ENCODE peak calls at places on chromosomes 7 and 10, in eight cellular contexts. One of them, this sample, is unnamed.

GRCh38 chr7:91165846-91166230 is 98.4 kb upstream of the FZD1 start:
- DNase-seq in NCI-H1417: no peak
- DNase-seq in COR-L47: no peak
- DNase-seq in activated CD8-positive, alpha-beta memory T cell treated with anti-CD3 and anti-CD28 coated beads for 48 hours: no peak
- DNase-seq in stimulated activated CD8-positive, alpha-beta memory T cell treated with anti-CD3 and anti-CD28 coated beads, Interleukin-15, amount 100 ng/mL, for 1 hour: no peak
- DNase-seq in HepG2: no peak
- DNase-seq in RPMI8226: no peak
- DNase-seq in activated T-helper 9 cell treated with anti-CD3 and anti-CD28 coated beads, Interleukin-2, amount 50 U/mL, for 16 hours: no peak
- DNase-seq in this sample: no peak

GRCh38 chr7:17274551-17275245 is 23.8 kb upstream of the AHR start:
- DNase-seq in NCI-H1417: no peak
- DNase-seq in COR-L47: no peak
- DNase-seq in activated CD8-positive, alpha-beta memory T cell treated with anti-CD3 and anti-CD28 coated beads for 48 hours: no peak
- DNase-seq in stimulated activated CD8-positive, alpha-beta memory T cell treated with anti-CD3 and anti-CD28 coated beads, Interleukin-15, amount 100 ng/mL, for 1 hour: no peak
- DNase-seq in HepG2: no peak
- DNase-seq in RPMI8226: no peak
- DNase-seq in activated T-helper 9 cell treated with anti-CD3 and anti-CD28 coated beads, Interleukin-2, amount 50 U/mL, for 16 hours: no peak
- DNase-seq in this sample: no peak

GRCh38 chr10:121926157-121926556 is 1.7 kb downstream of the ATE1 start:
- DNase-seq in NCI-H1417: no peak
- DNase-seq in COR-L47: no peak
- DNase-seq in activated CD8-positive, alpha-beta memory T cell treated with anti-CD3 and anti-CD28 coated beads for 48 hours: no peak
- DNase-seq in stimulated activated CD8-positive, alpha-beta memory T cell treated with anti-CD3 and anti-CD28 coated beads, Interleukin-15, amount 100 ng/mL, for 1 hour: no peak
- DNase-seq in HepG2: no peak
- DNase-seq in RPMI8226: no peak
- DNase-seq in activated T-helper 9 cell treated with anti-CD3 and anti-CD28 coated beads, Interleukin-2, amount 50 U/mL, for 16 hours: no peak
- DNase-seq in this sample: no peak

GRCh38 chr7:25288536-25289283 is 60.4 kb upstream of the NPVF start:
- DNase-seq in NCI-H1417: no peak
- DNase-seq in COR-L47: no peak
- DNase-seq in activated CD8-positive, alpha-beta memory T cell treated with anti-CD3 and anti-CD28 coated beads for 48 hours: no peak
- DNase-seq in stimulated activated CD8-positive, alpha-beta memory T cell treated with anti-CD3 and anti-CD28 coated beads, Interleukin-15, amount 100 ng/mL, for 1 hour: no peak
- DNase-seq in HepG2: no peak
- DNase-seq in RPMI8226: no peak
- DNase-seq in activated T-helper 9 cell treated with anti-CD3 and anti-CD28 coated beads, Interleukin-2, amount 50 U/mL, for 16 hours: no peak
- DNase-seq in this sample: no peak

GRCh38 chr10:120465138-120465537 is 8.1 kb downstream of the PLPP4 start:
- DNase-seq in NCI-H1417: no peak
- DNase-seq in COR-L47: no peak
- DNase-seq in activated CD8-positive, alpha-beta memory T cell treated with anti-CD3 and anti-CD28 coated beads for 48 hours: no peak
- DNase-seq in stimulated activated CD8-positive, alpha-beta memory T cell treated with anti-CD3 and anti-CD28 coated beads, Interleukin-15, amount 100 ng/mL, for 1 hour: no peak
- DNase-seq in HepG2: no peak
- DNase-seq in RPMI8226: no peak
- DNase-seq in activated T-helper 9 cell treated with anti-CD3 and anti-CD28 coated beads, Interleukin-2, amount 50 U/mL, for 16 hours: no peak
- DNase-seq in this sample: no peak

GRCh38 chr7:2019693-2020511 is 212.8 kb downstream of the MAD1L1 start:
- DNase-seq in NCI-H1417: no peak
- DNase-seq in COR-L47: no peak
- DNase-seq in activated CD8-positive, alpha-beta memory T cell treated with anti-CD3 and anti-CD28 coated beads for 48 hours: no peak
- DNase-seq in stimulated activated CD8-positive, alpha-beta memory T cell treated with anti-CD3 and anti-CD28 coated beads, Interleukin-15, amount 100 ng/mL, for 1 hour: no peak
- DNase-seq in HepG2: no peak
- DNase-seq in RPMI8226: no peak
- DNase-seq in activated T-helper 9 cell treated with anti-CD3 and anti-CD28 coated beads, Interleukin-2, amount 50 U/mL, for 16 hours: no peak
- DNase-seq in this sample: no peak

GRCh38 chr10:50416181-50416824 is 165.0 kb upstream of the ASAH2 start:
- DNase-seq in NCI-H1417: no peak
- DNase-seq in COR-L47: no peak
- DNase-seq in activated CD8-positive, alpha-beta memory T cell treated with anti-CD3 and anti-CD28 coated beads for 48 hours: no peak
- DNase-seq in stimulated activated CD8-positive, alpha-beta memory T cell treated with anti-CD3 and anti-CD28 coated beads, Interleukin-15, amount 100 ng/mL, for 1 hour: no peak
- DNase-seq in HepG2: no peak
- DNase-seq in RPMI8226: no peak
- DNase-seq in activated T-helper 9 cell treated with anti-CD3 and anti-CD28 coated beads, Interleukin-2, amount 50 U/mL, for 16 hours: no peak
- DNase-seq in this sample: no peak

GRCh38 chr10:101687088-101687487 is 7.9 kb downstream of the FBXW4 start:
- DNase-seq in NCI-H1417: no peak
- DNase-seq in COR-L47: no peak
- DNase-seq in activated CD8-positive, alpha-beta memory T cell treated with anti-CD3 and anti-CD28 coated beads for 48 hours: no peak
- DNase-seq in stimulated activated CD8-positive, alpha-beta memory T cell treated with anti-CD3 and anti-CD28 coated beads, Interleukin-15, amount 100 ng/mL, for 1 hour: no peak
- DNase-seq in HepG2: no peak
- DNase-seq in RPMI8226: no peak
- DNase-seq in activated T-helper 9 cell treated with anti-CD3 and anti-CD28 coated beads, Interleukin-2, amount 50 U/mL, for 16 hours: no peak
- DNase-seq in this sample: no peak

GRCh38 chr7:17234398-17235021 is 63.9 kb upstream of the AHR start:
- DNase-seq in NCI-H1417: no peak
- DNase-seq in COR-L47: no peak
- DNase-seq in activated CD8-positive, alpha-beta memory T cell treated with anti-CD3 and anti-CD28 coated beads for 48 hours: peak
- DNase-seq in stimulated activated CD8-positive, alpha-beta memory T cell treated with anti-CD3 and anti-CD28 coated beads, Interleukin-15, amount 100 ng/mL, for 1 hour: peak
- DNase-seq in HepG2: peak
- DNase-seq in RPMI8226: peak
- DNase-seq in activated T-helper 9 cell treated with anti-CD3 and anti-CD28 coated beads, Interleukin-2, amount 50 U/mL, for 16 hours: peak
- DNase-seq in this sample: peak

GRCh38 chr10:44253769-44254462 is 131.0 kb downstream of the CXCL12 start:
- DNase-seq in NCI-H1417: no peak
- DNase-seq in COR-L47: no peak
- DNase-seq in activated CD8-positive, alpha-beta memory T cell treated with anti-CD3 and anti-CD28 coated beads for 48 hours: no peak
- DNase-seq in stimulated activated CD8-positive, alpha-beta memory T cell treated with anti-CD3 and anti-CD28 coated beads, Interleukin-15, amount 100 ng/mL, for 1 hour: no peak
- DNase-seq in HepG2: peak
- DNase-seq in RPMI8226: no peak
- DNase-seq in activated T-helper 9 cell treated with anti-CD3 and anti-CD28 coated beads, Interleukin-2, amount 50 U/mL, for 16 hours: no peak
- DNase-seq in this sample: peak

GRCh38 chr10:22246680-22247391 is 29.0 kb upstream of the EBLN1 start:
- DNase-seq in NCI-H1417: no peak
- DNase-seq in COR-L47: no peak
- DNase-seq in activated CD8-positive, alpha-beta memory T cell treated with anti-CD3 and anti-CD28 coated beads for 48 hours: no peak
- DNase-seq in stimulated activated CD8-positive, alpha-beta memory T cell treated with anti-CD3 and anti-CD28 coated beads, Interleukin-15, amount 100 ng/mL, for 1 hour: no peak
- DNase-seq in HepG2: peak
- DNase-seq in RPMI8226: no peak
- DNase-seq in activated T-helper 9 cell treated with anti-CD3 and anti-CD28 coated beads, Interleukin-2, amount 50 U/mL, for 16 hours: peak
- DNase-seq in this sample: no peak

GRCh38 chr10:121823993-121824463 is 103.8 kb downstream of the ATE1 start:
- DNase-seq in NCI-H1417: peak
- DNase-seq in COR-L47: peak
- DNase-seq in activated CD8-positive, alpha-beta memory T cell treated with anti-CD3 and anti-CD28 coated beads for 48 hours: no peak
- DNase-seq in stimulated activated CD8-positive, alpha-beta memory T cell treated with anti-CD3 and anti-CD28 coated beads, Interleukin-15, amount 100 ng/mL, for 1 hour: no peak
- DNase-seq in HepG2: peak
- DNase-seq in RPMI8226: peak
- DNase-seq in activated T-helper 9 cell treated with anti-CD3 and anti-CD28 coated beads, Interleukin-2, amount 50 U/mL, for 16 hours: no peak
- DNase-seq in this sample: no peak

GRCh38 chr10:777913-778479 is 88.5 kb upstream of the DIP2C start:
- DNase-seq in NCI-H1417: no peak
- DNase-seq in COR-L47: no peak
- DNase-seq in activated CD8-positive, alpha-beta memory T cell treated with anti-CD3 and anti-CD28 coated beads for 48 hours: no peak
- DNase-seq in stimulated activated CD8-positive, alpha-beta memory T cell treated with anti-CD3 and anti-CD28 coated beads, Interleukin-15, amount 100 ng/mL, for 1 hour: no peak
- DNase-seq in HepG2: no peak
- DNase-seq in RPMI8226: peak
- DNase-seq in activated T-helper 9 cell treated with anti-CD3 and anti-CD28 coated beads, Interleukin-2, amount 50 U/mL, for 16 hours: no peak
- DNase-seq in this sample: no peak

GRCh38 chr7:116797611-116798010 is 64.8 kb upstream of the CAPZA2 start:
- DNase-seq in NCI-H1417: no peak
- DNase-seq in COR-L47: no peak
- DNase-seq in activated CD8-positive, alpha-beta memory T cell treated with anti-CD3 and anti-CD28 coated beads for 48 hours: no peak
- DNase-seq in stimulated activated CD8-positive, alpha-beta memory T cell treated with anti-CD3 and anti-CD28 coated beads, Interleukin-15, amount 100 ng/mL, for 1 hour: no peak
- DNase-seq in HepG2: no peak
- DNase-seq in RPMI8226: no peak
- DNase-seq in activated T-helper 9 cell treated with anti-CD3 and anti-CD28 coated beads, Interleukin-2, amount 50 U/mL, for 16 hours: no peak
- DNase-seq in this sample: no peak

GRCh38 chr7:99833289-99833877 is 5.6 kb downstream of the CYP3A43 start:
- DNase-seq in NCI-H1417: no peak
- DNase-seq in COR-L47: no peak
- DNase-seq in activated CD8-positive, alpha-beta memory T cell treated with anti-CD3 and anti-CD28 coated beads for 48 hours: no peak
- DNase-seq in stimulated activated CD8-positive, alpha-beta memory T cell treated with anti-CD3 and anti-CD28 coated beads, Interleukin-15, amount 100 ng/mL, for 1 hour: no peak
- DNase-seq in HepG2: no peak
- DNase-seq in RPMI8226: no peak
- DNase-seq in activated T-helper 9 cell treated with anti-CD3 and anti-CD28 coated beads, Interleukin-2, amount 50 U/mL, for 16 hours: no peak
- DNase-seq in this sample: no peak

GRCh38 chr10:74432841-74433594 is 282.0 kb downstream of the ADK start:
- DNase-seq in NCI-H1417: peak
- DNase-seq in COR-L47: no peak
- DNase-seq in activated CD8-positive, alpha-beta memory T cell treated with anti-CD3 and anti-CD28 coated beads for 48 hours: no peak
- DNase-seq in stimulated activated CD8-positive, alpha-beta memory T cell treated with anti-CD3 and anti-CD28 coated beads, Interleukin-15, amount 100 ng/mL, for 1 hour: no peak
- DNase-seq in HepG2: no peak
- DNase-seq in RPMI8226: no peak
- DNase-seq in activated T-helper 9 cell treated with anti-CD3 and anti-CD28 coated beads, Interleukin-2, amount 50 U/mL, for 16 hours: no peak
- DNase-seq in this sample: no peak

GRCh38 chr10:103917326-103918052 is 495 bp downstream of the STN1 start:
- DNase-seq in NCI-H1417: no peak
- DNase-seq in COR-L47: no peak
- DNase-seq in activated CD8-positive, alpha-beta memory T cell treated with anti-CD3 and anti-CD28 coated beads for 48 hours: no peak
- DNase-seq in stimulated activated CD8-positive, alpha-beta memory T cell treated with anti-CD3 and anti-CD28 coated beads, Interleukin-15, amount 100 ng/mL, for 1 hour: no peak
- DNase-seq in HepG2: peak
- DNase-seq in RPMI8226: peak
- DNase-seq in activated T-helper 9 cell treated with anti-CD3 and anti-CD28 coated beads, Interleukin-2, amount 50 U/mL, for 16 hours: no peak
- DNase-seq in this sample: peak

GRCh38 chr7:3092468-3092867 is 48.8 kb upstream of the CARD11 start:
- DNase-seq in NCI-H1417: no peak
- DNase-seq in COR-L47: no peak
- DNase-seq in activated CD8-positive, alpha-beta memory T cell treated with anti-CD3 and anti-CD28 coated beads for 48 hours: peak
- DNase-seq in stimulated activated CD8-positive, alpha-beta memory T cell treated with anti-CD3 and anti-CD28 coated beads, Interleukin-15, amount 100 ng/mL, for 1 hour: peak
- DNase-seq in HepG2: no peak
- DNase-seq in RPMI8226: peak
- DNase-seq in activated T-helper 9 cell treated with anti-CD3 and anti-CD28 coated beads, Interleukin-2, amount 50 U/mL, for 16 hours: peak
- DNase-seq in this sample: no peak

GRCh38 chr7:108442039-108442568 is 14.1 kb downstream of the NRCAM start:
- DNase-seq in NCI-H1417: peak
- DNase-seq in COR-L47: peak
- DNase-seq in activated CD8-positive, alpha-beta memory T cell treated with anti-CD3 and anti-CD28 coated beads for 48 hours: peak
- DNase-seq in stimulated activated CD8-positive, alpha-beta memory T cell treated with anti-CD3 and anti-CD28 coated beads, Interleukin-15, amount 100 ng/mL, for 1 hour: no peak
- DNase-seq in HepG2: no peak
- DNase-seq in RPMI8226: peak
- DNase-seq in activated T-helper 9 cell treated with anti-CD3 and anti-CD28 coated beads, Interleukin-2, amount 50 U/mL, for 16 hours: no peak
- DNase-seq in this sample: no peak

GRCh38 chr10:85642421-85643170 is 724.0 kb downstream of the GRID1 start:
- DNase-seq in NCI-H1417: no peak
- DNase-seq in COR-L47: no peak
- DNase-seq in activated CD8-positive, alpha-beta memory T cell treated with anti-CD3 and anti-CD28 coated beads for 48 hours: no peak
- DNase-seq in stimulated activated CD8-positive, alpha-beta memory T cell treated with anti-CD3 and anti-CD28 coated beads, Interleukin-15, amount 100 ng/mL, for 1 hour: no peak
- DNase-seq in HepG2: peak
- DNase-seq in RPMI8226: no peak
- DNase-seq in activated T-helper 9 cell treated with anti-CD3 and anti-CD28 coated beads, Interleukin-2, amount 50 U/mL, for 16 hours: no peak
- DNase-seq in this sample: no peak

GRCh38 chr10:83835948-83836641 is 303.2 kb upstream of the GHITM start:
- DNase-seq in NCI-H1417: no peak
- DNase-seq in COR-L47: no peak
- DNase-seq in activated CD8-positive, alpha-beta memory T cell treated with anti-CD3 and anti-CD28 coated beads for 48 hours: no peak
- DNase-seq in stimulated activated CD8-positive, alpha-beta memory T cell treated with anti-CD3 and anti-CD28 coated beads, Interleukin-15, amount 100 ng/mL, for 1 hour: no peak
- DNase-seq in HepG2: no peak
- DNase-seq in RPMI8226: no peak
- DNase-seq in activated T-helper 9 cell treated with anti-CD3 and anti-CD28 coated beads, Interleukin-2, amount 50 U/mL, for 16 hours: no peak
- DNase-seq in this sample: no peak

This sample was measured in breast epithelium.